ENCODE peak calls at places on chromosomes 12 and 14, in nine cellular contexts. N, G, Q, X, B, R, T, S and K are unnamed samples.
A peak's percentile ranks its signal among the peaks of the same experiment; 100 is the strongest.

GRCh38 chr12:92619730-92620684 is 82.8 kb upstream of the PLEKHG7 start:
- DNase-seq in Q (no peak), N (no peak), S (no peak), X (no peak), R (no peak), G (no peak), T (no peak), B (no peak), K (no peak)

GRCh38 chr14:91830777-91831176 is 36.6 kb downstream of the TC2N start:
- DNase-seq in B (no peak), S (no peak), X (no peak), G (peak; percentile 45), R (no peak), T (no peak), Q (no peak), N (no peak), K (no peak)

GRCh38 chr14:96221109-96221650 is 16.5 kb downstream of the BDKRB2 start:
- DNase-seq in S (no peak), N (no peak), G (no peak), Q (no peak), X (no peak), T (no peak), B (peak; percentile 53), R (no peak), K (no peak)

GRCh38 chr14:31560759-31561154 is 447 bp upstream of the NUBPL start:
- DNase-seq in T (no peak), G (no peak), Q (no peak), N (no peak), B (no peak), R (no peak), X (no peak), S (no peak), K (no peak)

GRCh38 chr12:97148941-97149559 is 242.0 kb downstream of the NEDD1 start:
- DNase-seq in Q (peak; percentile 26), X (peak; percentile 19), R (peak; percentile 47), T (no peak), N (peak; percentile 27), S (peak; percentile 51), G (peak; percentile 86), B (peak; percentile 4), K (no peak)

GRCh38 chr14:39109893-39110715 is 4.0 kb upstream of the GEMIN2 start:
- DNase-seq in G (no peak), B (no peak), X (no peak), Q (no peak), N (no peak), S (no peak), T (no peak), R (no peak), K (no peak)

GRCh38 chr12:104219908-104220404 is 4.4 kb downstream of the TXNRD1 start:
- DNase-seq in G (no peak), Q (peak; percentile 95), N (peak; percentile 41), T (no peak), B (peak; percentile 83), X (no peak), S (peak; percentile 91), R (no peak), K (peak; percentile 97)

GRCh38 chr12:96719671-96720362 is 187.2 kb upstream of the NEDD1 start:
- DNase-seq in Q (peak; percentile 12), T (no peak), S (no peak), N (no peak), G (no peak), B (peak; percentile 40), R (no peak), X (no peak), K (no peak)

GRCh38 chr12:16136206-16136605 is 141.3 kb downstream of the SLC15A5 start:
- DNase-seq in G (no peak), N (no peak), R (no peak), Q (no peak), S (no peak), B (no peak), X (no peak), T (no peak), K (no peak)

GRCh38 chr14:38964630-38965029 is 138.4 kb downstream of the SEC23A start:
- DNase-seq in T (no peak), X (no peak), B (peak; percentile 36), S (no peak), Q (no peak), G (peak; percentile 7), N (no peak), R (no peak), K (no peak)

DNA sequence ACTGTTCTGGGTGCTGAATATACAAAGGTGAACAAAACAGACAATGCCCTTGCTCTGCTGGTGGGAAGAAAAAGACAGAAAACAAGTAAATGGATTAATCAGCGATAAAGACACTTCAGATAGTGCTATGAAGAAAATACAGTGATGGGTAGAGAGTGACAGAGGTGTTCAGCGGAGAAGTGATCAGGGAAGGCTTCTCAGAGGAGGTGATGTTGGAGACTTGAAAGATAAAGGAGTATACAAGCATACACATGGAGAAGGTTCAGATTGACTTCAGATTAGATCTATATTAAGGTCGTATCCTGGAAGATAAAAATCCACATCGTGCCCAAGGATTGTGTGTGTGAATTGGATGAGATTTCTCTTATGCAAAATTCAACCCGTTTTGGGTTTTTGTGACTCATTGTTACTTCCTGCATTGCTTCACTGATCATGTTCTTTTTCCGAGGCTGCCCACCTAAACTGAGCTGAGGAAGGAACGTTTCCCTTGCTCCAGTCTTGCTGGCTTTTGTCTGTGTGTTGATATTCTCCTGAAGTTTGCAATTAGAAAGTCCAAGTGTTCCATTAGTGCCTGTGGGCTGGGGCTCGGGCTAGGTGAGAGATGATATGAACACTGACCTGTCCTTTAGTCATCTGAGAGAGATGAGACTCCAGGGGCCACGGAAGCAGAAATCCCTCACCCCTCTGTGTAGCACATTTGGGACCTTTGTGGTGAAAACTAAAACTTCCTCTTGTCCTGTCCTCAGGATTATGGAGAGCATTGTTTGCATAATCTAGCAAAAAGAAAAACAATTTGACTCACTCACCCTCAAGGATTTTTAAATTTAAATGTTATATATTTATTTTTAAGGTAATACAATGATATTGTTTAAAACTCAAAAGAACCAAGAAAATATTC is 27.6 kb downstream of the PLXNC1 start:
- DNase-seq in G (no peak), B (peak; percentile 36), R (no peak), T (no peak), Q (peak; percentile 5), X (no peak), N (no peak), S (no peak), K (no peak)
- H3K27me3 ChIP-seq in G (peaks cover 20% of the 10 kb centered on the region), B (no peaks in the 10 kb centered on the region), R (no peaks in the 10 kb centered on the region), T (no peaks in the 10 kb centered on the region), Q (no peaks in the 10 kb centered on the region), X (no peaks in the 10 kb centered on the region), N (no peaks in the 10 kb centered on the region), S (peaks cover 28% of the 10 kb centered on the region), K (peaks cover 4% of the 10 kb centered on the region)

GRCh38 chr14:34220921-34221320 is 241.1 kb downstream of the SPTSSA start:
- DNase-seq in B (no peak), T (no peak), X (no peak), N (no peak), R (no peak), S (no peak), G (peak; percentile 17), Q (no peak), K (no peak)
- H3K27me3 ChIP-seq in B (peaks cover 5% of the 10 kb centered on the region), T (no peaks in the 10 kb centered on the region), X (no peaks in the 10 kb centered on the region), N (no peaks in the 10 kb centered on the region), R (no peaks in the 10 kb centered on the region), S (no peaks in the 10 kb centered on the region), G (no peaks in the 10 kb centered on the region), Q (no peaks in the 10 kb centered on the region), K (no peaks in the 10 kb centered on the region)

GRCh38 chr12:48993787-48994186 is 5.4 kb downstream of the DDN start:
- DNase-seq in T (no peak), N (no peak), S (no peak), R (no peak), X (no peak), B (no peak), Q (no peak), G (no peak), K (no peak)

GRCh38 chr12:48995061-48995879 is 3.9 kb downstream of the DDN start:
- DNase-seq in N (peak; percentile 56), R (peak; percentile 79), G (peak; percentile 94), T (peak; percentile 49), X (peak; percentile 86), Q (peak; percentile 63), S (peak; percentile 48), B (peak; percentile 73), K (no peak)

GRCh38 chr12:48994224-48995060 is 4.7 kb downstream of the DDN start:
- DNase-seq in S (no peak), T (no peak), B (no peak), Q (no peak), N (no peak), X (no peak), G (no peak), R (no peak), K (no peak)

GRCh38 chr12:48988030-48988649 is 10.0 kb downstream of the WNT1 start:
- DNase-seq in G (peak; percentile 87), N (peak; percentile 58), B (peak; percentile 37), T (no peak), Q (no peak), S (no peak), X (peak; percentile 67), R (peak; percentile 67), K (no peak)

DNA sequence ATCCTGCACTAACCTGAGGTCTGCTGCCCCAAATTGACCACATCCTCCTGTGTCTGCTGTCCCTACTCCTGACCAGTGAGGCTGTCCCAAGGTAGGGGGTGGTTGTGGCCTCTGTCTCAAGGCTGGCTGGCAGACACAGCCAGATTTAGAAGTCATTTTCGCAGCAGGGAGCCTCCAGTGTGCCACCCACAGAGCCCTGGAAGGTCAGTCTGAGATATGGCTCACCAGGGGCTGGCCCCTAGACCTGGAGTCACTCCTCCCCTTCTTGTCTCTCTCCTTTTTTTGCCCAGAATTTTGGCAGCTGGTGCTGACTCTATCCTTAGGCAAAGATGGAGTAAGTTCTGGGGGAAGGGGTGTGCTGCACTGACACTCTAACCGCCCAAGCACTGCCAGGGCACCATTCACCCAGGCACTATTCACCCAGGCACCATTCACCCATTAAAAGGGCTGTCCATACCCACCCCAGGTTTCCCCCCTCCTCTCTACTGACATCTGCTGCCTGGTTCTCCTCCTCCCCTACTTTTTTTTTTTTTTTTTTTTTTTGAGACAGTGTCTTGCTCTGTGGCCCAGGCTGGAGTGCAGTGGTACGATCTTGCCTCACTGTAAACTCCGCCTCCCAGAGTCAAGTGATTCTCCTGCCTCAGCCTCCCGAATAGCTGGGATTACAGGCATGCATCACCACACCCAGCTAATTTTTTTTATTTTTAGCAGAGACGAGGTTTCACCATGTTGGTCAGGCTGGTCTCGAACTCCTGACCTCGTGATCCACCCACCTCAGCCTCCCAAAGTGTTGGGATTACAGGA is 7.7 kb downstream of the DDN start:
- DNase-seq in X (no peak), G (no peak), R (no peak), N (no peak), B (no peak), Q (no peak), S (no peak), T (no peak), K (no peak)
- H3K27me3 ChIP-seq in X (no peaks in the 10 kb centered on the region), G (peaks cover 96% of the 10 kb centered on the region), R (peaks cover 24% of the 10 kb centered on the region), N (peaks cover 9% of the 10 kb centered on the region), B (peaks cover 60% of the 10 kb centered on the region), Q (no peaks in the 10 kb centered on the region), S (peaks cover 3% of the 10 kb centered on the region), T (peaks cover 39% of the 10 kb centered on the region), K (peaks cover 5% of the 10 kb centered on the region)

DNA sequence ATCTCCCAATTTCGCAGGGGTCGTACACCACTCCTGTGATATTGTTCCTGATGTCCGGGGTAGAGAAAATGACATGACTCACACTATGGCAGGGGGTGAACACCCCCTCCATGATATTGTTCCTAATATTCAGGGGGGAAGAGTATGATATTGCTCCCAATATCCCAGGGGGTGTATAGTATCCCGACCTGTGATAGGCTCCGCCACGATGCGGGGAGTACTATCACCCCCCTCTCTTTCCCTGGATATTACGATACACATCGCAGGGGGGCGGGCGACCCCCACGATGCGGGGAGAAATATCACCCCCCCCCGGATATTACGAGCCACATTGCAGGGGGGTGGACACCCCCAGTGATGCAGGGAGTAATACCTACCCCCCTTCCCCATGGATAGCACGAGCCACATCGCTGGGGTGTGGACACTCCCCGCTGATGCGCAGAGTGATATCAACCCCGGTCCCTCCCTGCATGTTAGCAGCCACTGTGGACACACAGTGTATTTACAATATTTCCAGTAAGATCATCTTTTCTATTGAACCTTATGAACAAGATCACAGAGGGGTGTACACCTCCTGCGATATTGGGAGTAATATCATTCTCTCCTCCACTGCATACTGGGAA is 17.7 kb downstream of the SMIM41 start:
- DNase-seq in N (no peak), X (no peak), R (no peak), Q (no peak), B (no peak), T (no peak), S (no peak), G (no peak), K (no peak)
- H3K27me3 ChIP-seq in N (no peaks in the 10 kb centered on the region), X (no peaks in the 10 kb centered on the region), R (peaks cover 14% of the 10 kb centered on the region), Q (peaks cover 4% of the 10 kb centered on the region), B (peaks cover 18% of the 10 kb centered on the region), T (peaks cover 4% of the 10 kb centered on the region), S (peaks cover 15% of the 10 kb centered on the region), G (peaks cover 38% of the 10 kb centered on the region), K (peaks cover 10% of the 10 kb centered on the region)